ENCODE peak calls at places on chromosome 11, in nine cellular contexts. One of them, this sample, is unnamed.

GRCh38 chr11:82686211-82686610 is 47.5 kb downstream of the FAM181B start:
- DNase-seq in GM12865: no peak
- DNase-seq in HEK293T: no peak
- DNase-seq in lung: no peak
- DNase-seq in Kasumi-1: no peak
- DNase-seq in activated CD4-positive, alpha-beta T cell treated with anti-CD3 and anti-CD28 coated beads for 24 hours: no peak
- DNase-seq in T-helper 17 cell: no peak
- DNase-seq in thoracic aorta: no peak
- DNase-seq in non-pigmented ciliary epithelial cell: no peak
- DNase-seq in this sample: no peak

GRCh38 chr11:88695701-88696414 is 358.3 kb upstream of the CTSC start:
- DNase-seq in GM12865: no peak
- DNase-seq in non-pigmented ciliary epithelial cell: no peak
- DNase-seq in thoracic aorta: no peak
- DNase-seq in Kasumi-1: no peak
- DNase-seq in lung: no peak
- DNase-seq in T-helper 17 cell: no peak
- DNase-seq in HEK293T: no peak
- DNase-seq in activated CD4-positive, alpha-beta T cell treated with anti-CD3 and anti-CD28 coated beads for 24 hours: no peak
- DNase-seq in this sample: no peak

GRCh38 chr11:64063741-64064140 is 28.0 kb downstream of the FLRT1 start:
- DNase-seq in activated CD4-positive, alpha-beta T cell treated with anti-CD3 and anti-CD28 coated beads for 24 hours: no peak
- DNase-seq in lung: no peak
- DNase-seq in Kasumi-1: no peak
- DNase-seq in non-pigmented ciliary epithelial cell: no peak
- DNase-seq in T-helper 17 cell: no peak
- DNase-seq in thoracic aorta: no peak
- DNase-seq in HEK293T: no peak
- DNase-seq in GM12865: no peak
- DNase-seq in this sample: no peak

GRCh38 chr11:72676874-72677341 is 2.7 kb upstream of the PDE2A start:
- DNase-seq in GM12865: peak
- DNase-seq in thoracic aorta: no peak
- DNase-seq in activated CD4-positive, alpha-beta T cell treated with anti-CD3 and anti-CD28 coated beads for 24 hours: peak
- DNase-seq in T-helper 17 cell: peak
- DNase-seq in non-pigmented ciliary epithelial cell: no peak
- DNase-seq in Kasumi-1: peak
- DNase-seq in lung: peak
- DNase-seq in HEK293T: peak
- DNase-seq in this sample: no peak

GRCh38 chr11:2791139-2791520 is 91.3 kb upstream of the KCNQ1OT1 start:
- DNase-seq in HEK293T: no peak
- DNase-seq in Kasumi-1: no peak
- DNase-seq in activated CD4-positive, alpha-beta T cell treated with anti-CD3 and anti-CD28 coated beads for 24 hours: no peak
- DNase-seq in lung: no peak
- DNase-seq in thoracic aorta: peak
- DNase-seq in non-pigmented ciliary epithelial cell: no peak
- DNase-seq in GM12865: no peak
- DNase-seq in T-helper 17 cell: no peak
- DNase-seq in this sample: no peak

GRCh38 chr11:103887001-103887680 is 149.3 kb upstream of the DDI1 start:
- DNase-seq in lung: no peak
- DNase-seq in T-helper 17 cell: no peak
- DNase-seq in GM12865: no peak
- DNase-seq in non-pigmented ciliary epithelial cell: no peak
- DNase-seq in activated CD4-positive, alpha-beta T cell treated with anti-CD3 and anti-CD28 coated beads for 24 hours: no peak
- DNase-seq in HEK293T: no peak
- DNase-seq in Kasumi-1: no peak
- DNase-seq in thoracic aorta: no peak
- DNase-seq in this sample: no peak

GRCh38 chr11:110526323-110526722 is 96.6 kb downstream of the FDX1 start:
- DNase-seq in Kasumi-1: no peak
- DNase-seq in HEK293T: no peak
- DNase-seq in non-pigmented ciliary epithelial cell: no peak
- DNase-seq in lung: no peak
- DNase-seq in T-helper 17 cell: no peak
- DNase-seq in activated CD4-positive, alpha-beta T cell treated with anti-CD3 and anti-CD28 coated beads for 24 hours: no peak
- DNase-seq in thoracic aorta: no peak
- DNase-seq in GM12865: peak
- DNase-seq in this sample: no peak

GRCh38 chr11:102929966-102930365 is 25.6 kb downstream of the MMP13 start:
- DNase-seq in activated CD4-positive, alpha-beta T cell treated with anti-CD3 and anti-CD28 coated beads for 24 hours: no peak
- DNase-seq in GM12865: no peak
- DNase-seq in thoracic aorta: no peak
- DNase-seq in lung: no peak
- DNase-seq in Kasumi-1: no peak
- DNase-seq in HEK293T: no peak
- DNase-seq in T-helper 17 cell: no peak
- DNase-seq in non-pigmented ciliary epithelial cell: no peak
- DNase-seq in this sample: no peak

GRCh38 chr11:27545035-27545434 is 38.5 kb upstream of the LIN7C start:
- DNase-seq in non-pigmented ciliary epithelial cell: no peak
- DNase-seq in lung: no peak
- DNase-seq in Kasumi-1: no peak
- DNase-seq in thoracic aorta: no peak
- DNase-seq in HEK293T: no peak
- DNase-seq in activated CD4-positive, alpha-beta T cell treated with anti-CD3 and anti-CD28 coated beads for 24 hours: no peak
- DNase-seq in T-helper 17 cell: no peak
- DNase-seq in GM12865: no peak
- DNase-seq in this sample: no peak

GRCh38 chr11:68430384-68430783 is 30.2 kb upstream of the PPP6R3 start:
- DNase-seq in Kasumi-1: no peak
- DNase-seq in HEK293T: no peak
- DNase-seq in activated CD4-positive, alpha-beta T cell treated with anti-CD3 and anti-CD28 coated beads for 24 hours: no peak
- DNase-seq in T-helper 17 cell: no peak
- DNase-seq in GM12865: no peak
- DNase-seq in thoracic aorta: no peak
- DNase-seq in non-pigmented ciliary epithelial cell: no peak
- DNase-seq in lung: no peak
- DNase-seq in this sample: no peak

GRCh38 chr11:57798905-57799559 is 37.4 kb downstream of the CTNND1 start:
- DNase-seq in thoracic aorta: no peak
- DNase-seq in GM12865: no peak
- DNase-seq in activated CD4-positive, alpha-beta T cell treated with anti-CD3 and anti-CD28 coated beads for 24 hours: no peak
- DNase-seq in T-helper 17 cell: no peak
- DNase-seq in HEK293T: no peak
- DNase-seq in Kasumi-1: no peak
- DNase-seq in lung: peak
- DNase-seq in non-pigmented ciliary epithelial cell: no peak
- DNase-seq in this sample: no peak

GRCh38 chr11:18304745-18305144 is 17.2 kb downstream of the HPS5 start:
- DNase-seq in activated CD4-positive, alpha-beta T cell treated with anti-CD3 and anti-CD28 coated beads for 24 hours: no peak
- DNase-seq in thoracic aorta: no peak
- DNase-seq in GM12865: no peak
- DNase-seq in T-helper 17 cell: no peak
- DNase-seq in HEK293T: no peak
- DNase-seq in Kasumi-1: no peak
- DNase-seq in lung: no peak
- DNase-seq in non-pigmented ciliary epithelial cell: no peak
- DNase-seq in this sample: no peak

GRCh38 chr11:11263238-11264030 is 89.6 kb downstream of the CSNK2A3 start:
- DNase-seq in T-helper 17 cell: no peak
- DNase-seq in activated CD4-positive, alpha-beta T cell treated with anti-CD3 and anti-CD28 coated beads for 24 hours: no peak
- DNase-seq in HEK293T: no peak
- DNase-seq in GM12865: peak
- DNase-seq in thoracic aorta: no peak
- DNase-seq in lung: no peak
- DNase-seq in non-pigmented ciliary epithelial cell: no peak
- DNase-seq in Kasumi-1: no peak
- DNase-seq in this sample: no peak

GRCh38 chr11:43561832-43562231 is 118.7 kb upstream of the HSD17B12 start:
- DNase-seq in GM12865: no peak
- DNase-seq in Kasumi-1: no peak
- DNase-seq in lung: no peak
- DNase-seq in activated CD4-positive, alpha-beta T cell treated with anti-CD3 and anti-CD28 coated beads for 24 hours: no peak
- DNase-seq in HEK293T: no peak
- DNase-seq in non-pigmented ciliary epithelial cell: no peak
- DNase-seq in thoracic aorta: no peak
- DNase-seq in T-helper 17 cell: no peak
- DNase-seq in this sample: no peak

GRCh38 chr11:21625982-21626381 is 566.9 kb upstream of the ANO5 start:
- DNase-seq in HEK293T: no peak
- DNase-seq in Kasumi-1: peak
- DNase-seq in T-helper 17 cell: no peak
- DNase-seq in GM12865: no peak
- DNase-seq in thoracic aorta: no peak
- DNase-seq in activated CD4-positive, alpha-beta T cell treated with anti-CD3 and anti-CD28 coated beads for 24 hours: no peak
- DNase-seq in non-pigmented ciliary epithelial cell: no peak
- DNase-seq in lung: peak
- DNase-seq in this sample: no peak

GRCh38 chr11:74840486-74840885 is 91.8 kb downstream of the RNF169 start:
- DNase-seq in activated CD4-positive, alpha-beta T cell treated with anti-CD3 and anti-CD28 coated beads for 24 hours: no peak
- DNase-seq in lung: no peak
- DNase-seq in GM12865: no peak
- DNase-seq in non-pigmented ciliary epithelial cell: no peak
- DNase-seq in Kasumi-1: no peak
- DNase-seq in T-helper 17 cell: no peak
- DNase-seq in HEK293T: no peak
- DNase-seq in thoracic aorta: no peak
- DNase-seq in this sample: no peak

GRCh38 chr11:12294613-12295012 is 82.8 kb upstream of the PARVA start:
- DNase-seq in thoracic aorta: no peak
- DNase-seq in non-pigmented ciliary epithelial cell: no peak
- DNase-seq in activated CD4-positive, alpha-beta T cell treated with anti-CD3 and anti-CD28 coated beads for 24 hours: no peak
- DNase-seq in Kasumi-1: no peak
- DNase-seq in GM12865: no peak
- DNase-seq in lung: no peak
- DNase-seq in HEK293T: peak
- DNase-seq in T-helper 17 cell: no peak
- DNase-seq in this sample: no peak